ENCODE peak calls at places on chromosomes 4 and X, in nine cellular contexts. R is OCI-LY7, L is uterus, S is HCT116, E is tibial nerve, W is pancreas, G is A549, I is mucosa of descending colon, C is heart right ventricle. Q is an unnamed sample. For H3K4me1, the result is how much of the 10 kb centered on the place peaks cover.

GRCh38 chr4:113052379-113052951 is 3.0 kb downstream of the ANK2 start:
- DNase-seq in R (no peak), L (no peak), S (no peak), E (no peak), W (no peak), G (no peak), I (no peak), C (no peak), Q (no peak)

GRCh38 chr4:153215976-153216375 is 11.7 kb downstream of the TRIM2 start:
- DNase-seq in R (no peak), L (no peak), S (no peak), E (no peak), W (no peak), G (no peak), I (no peak), C (no peak), Q (no peak)

GRCh38 chr4:23929248-23929647 is 39.4 kb upstream of the PPARGC1A start:
- DNase-seq in R (no peak), L (no peak), S (no peak), E (no peak), W (no peak), G (no peak), I (no peak), C (no peak), Q (no peak)

GRCh38 chr4:2415213-2415612 is 3.2 kb downstream of the ZFYVE28 start:
- DNase-seq in R (no peak), L (no peak), S (no peak), E (no peak), W (no peak), G (no peak), I (no peak), C (no peak), Q (no peak)

GRCh38 chr4:38865445-38865844 is 2.2 kb upstream of the FAM114A1 start:
- DNase-seq in R (no peak), L (no peak), S (no peak), E (no peak), W (no peak), G (no peak), I (peak), C (no peak), Q (no peak)

GRCh38 chrX:21225643-21226042 is 148.6 kb upstream of the CNKSR2 start:
- DNase-seq in R (no peak), L (no peak), S (no peak), E (no peak), W (no peak), G (no peak), I (no peak), C (no peak), Q (no peak)

GRCh38 chrX:74800062-74800461 is 125.2 kb downstream of the NEXMIF start:
- DNase-seq in R (no peak), L (no peak), S (no peak), E (no peak), W (no peak), G (no peak), I (no peak), C (no peak), Q (no peak)

GRCh38 chr4:185911556-185912064 is 99.6 kb upstream of the SORBS2 start:
- DNase-seq in R (no peak), L (no peak), S (no peak), E (no peak), W (no peak), G (no peak), I (no peak), C (no peak), Q (no peak)

GRCh38 chr4:168257663-168258235 is 60.8 kb downstream of the DDX60 start:
- DNase-seq in R (no peak), L (no peak), S (no peak), E (no peak), W (no peak), G (no peak), I (no peak), C (no peak), Q (no peak)

GRCh38 chrX:104659037-104659744 is 93.2 kb downstream of the IL1RAPL2 start:
- DNase-seq in R (no peak), L (no peak), S (no peak), E (no peak), W (peak), G (no peak), I (no peak), C (no peak), Q (no peak)

GRCh38 chr4:41877020-41877796 is 58.0 kb upstream of the TMEM33 start:
- DNase-seq in R (no peak), L (no peak), S (no peak), E (no peak), W (no peak), G (no peak), I (no peak), C (no peak), Q (no peak)

GRCh38 chr4:53366301-53366716 is 448 bp upstream of the SCFD2 start:
- DNase-seq in R (no peak), L (no peak), S (no peak), E (no peak), W (no peak), G (no peak), I (no peak), C (no peak), Q (no peak)

GRCh38 chr4:105520819-105521790 is 31.3 kb upstream of the ARHGEF38 start:
- DNase-seq in R (peak), L (no peak), S (peak), E (no peak), W (no peak), G (peak), I (no peak), C (no peak), Q (no peak)

GRCh38 chr4:4829837-4830236 is 29.6 kb upstream of the MSX1 start:
- DNase-seq in R (no peak), L (no peak), S (no peak), E (no peak), W (no peak), G (no peak), I (no peak), C (no peak), Q (no peak)

GRCh38 chrX:93874554-93874953 is 200.5 kb downstream of the FAM133A start:
- DNase-seq in R (peak), L (no peak), S (no peak), E (no peak), W (no peak), G (peak), I (no peak), C (no peak), Q (no peak)

GRCh38 chrX:41922694-41923171 is 621 bp downstream of the CASK start:
- DNase-seq in R (peak), L (peak), S (no peak), E (no peak), W (peak), G (peak), I (peak), C (peak), Q (peak)

GRCh38 chr4:139840773-139841172 is 175.2 kb downstream of the MGST2 start:
- DNase-seq in R (no peak), L (no peak), S (no peak), E (no peak), W (no peak), G (no peak), I (no peak), C (no peak), Q (no peak)

GRCh38 chr4:102172341-102172740 is 172.9 kb downstream of the SLC39A8 start:
- DNase-seq in R (no peak), L (no peak), S (no peak), E (no peak), W (no peak), G (no peak), I (no peak), C (no peak), Q (no peak)

GRCh38 chrX:68997461-68997860 is 167.8 kb downstream of the PJA1 start:
- DNase-seq in R (no peak), L (no peak), S (no peak), E (no peak), W (no peak), G (no peak), I (no peak), C (no peak), Q (no peak)

GRCh38 chr4:67699603-67700002 is 1.4 kb downstream of the UBA6 start:
- DNase-seq in R (no peak), L (no peak), S (no peak), E (no peak), W (no peak), G (no peak), I (peak), C (no peak), Q (no peak)
- H3K4me3 ChIP-seq in R (peak), L (no peak), S (peak), E (no peak), W (no peak), G (peak), I (no peak), C (peak), Q (peak)

GRCh38 chrX:70030242-70030823 is 19.4 kb downstream of the AWAT2 start:
- DNase-seq in R (peak), L (no peak), S (peak), E (no peak), W (no peak), G (peak), I (no peak), C (peak), Q (no peak)

GRCh38 chrX:70034646-70035045 is 15.1 kb downstream of the AWAT2 start:
- DNase-seq in R (no peak), L (no peak), S (no peak), E (no peak), W (no peak), G (no peak), I (no peak), C (no peak), Q (no peak)

GRCh38 chrX:70029790-70030189 is 19.9 kb downstream of the AWAT2 start:
- DNase-seq in R (no peak), L (no peak), S (no peak), E (no peak), W (no peak), G (no peak), I (no peak), C (no peak), Q (no peak)

GRCh38 chrX:70032797-70033196 is 16.9 kb downstream of the AWAT2 start:
- DNase-seq in R (no peak), L (no peak), S (no peak), E (no peak), W (no peak), G (no peak), I (no peak), C (no peak), Q (no peak)

DNA sequence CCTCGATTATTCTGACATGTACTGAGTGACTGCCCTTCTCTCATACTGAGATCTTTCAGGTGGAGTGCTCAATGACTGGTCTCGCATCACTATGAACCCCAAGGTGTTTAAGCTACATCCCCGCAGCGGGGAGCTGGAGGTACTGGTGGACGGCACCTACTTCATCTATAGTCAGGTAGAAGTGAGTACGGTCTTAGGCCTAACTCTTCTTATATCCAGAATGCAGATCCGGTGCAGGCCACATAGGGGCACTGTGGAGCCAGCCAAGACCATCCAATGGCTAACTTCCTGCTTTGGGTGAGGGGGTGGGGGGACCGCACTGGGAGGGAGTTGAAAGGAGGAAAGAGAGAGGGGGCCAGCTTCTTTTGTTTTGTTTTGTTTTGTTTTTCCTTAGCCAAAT is 16.4 kb downstream of the AWAT2 start:
- DNase-seq in R (peak), L (no peak), S (peak), E (no peak), W (no peak), G (peak), I (peak), C (peak), Q (peak)
- TF ChIP-seq CTCF in R (peak), L (no peak), S (peak), E (peak), W (peak), G (peak), I (no peak), C (peak), Q (peak)

DNA sequence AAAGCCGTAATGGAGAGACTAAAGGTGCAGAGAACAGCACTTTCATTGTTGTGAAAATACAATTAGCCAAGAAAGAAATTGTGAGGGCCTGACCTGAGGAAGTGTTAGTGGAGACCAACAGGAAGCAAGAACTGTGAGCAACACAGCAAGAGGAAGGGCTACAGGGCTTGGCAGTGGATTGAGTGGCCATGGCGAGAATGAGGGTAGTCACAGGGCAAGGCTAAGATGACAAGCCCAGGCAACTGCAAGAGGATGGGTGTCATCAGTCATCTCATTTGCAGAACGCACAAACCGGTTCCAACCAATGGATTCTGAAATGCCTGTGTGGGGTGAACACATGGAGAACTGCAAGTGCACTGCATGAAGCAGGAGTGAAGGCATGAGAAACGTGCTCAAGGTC is 3.6 kb downstream of the SLC10A6 start:
- DNase-seq in R (no peak), L (no peak), S (no peak), E (no peak), W (no peak), G (no peak), I (no peak), C (no peak), Q (no peak)
- H3K4me1 ChIP-seq in R (under half), L (under half), S (under half), E (under half), W (under half), G (under half), I (under half), C (under half), Q (under half)

DNA sequence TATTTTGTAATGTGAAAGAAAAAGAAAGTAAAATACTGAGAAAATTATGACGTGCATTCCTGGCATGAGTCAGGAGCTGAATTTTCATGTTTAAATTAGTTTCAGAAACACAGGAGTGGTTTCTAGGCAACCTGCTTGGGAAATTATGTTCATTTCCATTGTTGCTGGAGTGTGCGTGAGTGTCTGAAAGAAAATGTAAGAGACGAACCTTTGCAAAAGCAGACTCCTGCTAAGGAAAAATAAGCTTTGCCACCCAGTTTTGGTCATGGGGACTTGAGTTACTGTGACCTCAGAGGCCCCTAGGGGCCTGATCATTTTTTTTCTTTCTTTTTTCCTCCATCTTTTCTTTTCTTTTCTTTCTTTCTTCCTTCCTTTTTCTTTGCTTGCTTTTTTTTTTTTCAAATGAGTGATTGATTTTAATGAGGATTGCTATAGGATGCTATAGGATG is 18.8 kb upstream of the CHRNA9 start:
- DNase-seq in R (peak), L (no peak), S (no peak), E (no peak), W (no peak), G (peak), I (no peak), C (no peak), Q (no peak)
- H3K4me3 ChIP-seq in R (peak), L (no peak), S (peak), E (no peak), W (no peak), G (peak), I (no peak), C (no peak), Q (no peak)

DNA sequence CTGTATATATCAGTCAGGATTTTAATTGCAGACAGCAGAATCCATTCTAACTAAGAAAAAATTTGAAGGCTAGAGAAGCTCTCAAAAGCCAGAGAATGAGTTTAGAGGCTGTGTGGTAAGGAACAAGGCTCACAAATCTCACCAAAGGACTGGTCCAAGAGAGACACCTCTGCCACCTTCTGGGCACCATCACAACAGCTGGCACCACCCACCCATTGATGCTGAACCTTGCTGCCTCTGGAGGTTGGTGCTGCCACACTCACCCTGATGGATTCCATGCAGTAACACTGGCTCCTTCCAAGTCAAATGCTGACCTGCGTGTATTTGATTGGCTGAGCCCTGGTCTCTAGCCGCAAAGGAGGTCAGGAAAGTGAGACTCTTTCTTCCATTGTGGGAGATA is 100.8 kb downstream of the BEND2 start:
- DNase-seq in R (no peak), L (no peak), S (no peak), E (no peak), W (no peak), G (peak), I (no peak), C (no peak), Q (no peak)
- TF ChIP-seq CTCF in R (no peak), L (no peak), S (no peak), E (no peak), W (no peak), G (no peak), I (no peak), C (no peak), Q (no peak)

GRCh38 chrX:10634681-10635161 is 14.3 kb upstream of the MID1 start:
- DNase-seq in R (no peak), L (peak), S (peak), E (no peak), W (no peak), G (peak), I (no peak), C (no peak), Q (no peak)
- H3K4me1 ChIP-seq in R (under half), L (under half), S (half or more), E (under half), W (under half), G (half or more), I (under half), C (under half), Q (under half)

GRCh38 chr4:16213107-16213506 is 13.2 kb downstream of the TAPT1 start:
- DNase-seq in R (no peak), L (no peak), S (no peak), E (no peak), W (no peak), G (no peak), I (no peak), C (no peak), Q (no peak)

GRCh38 chr4:16206848-16207247 is 19.4 kb downstream of the TAPT1 start:
- DNase-seq in R (no peak), L (no peak), S (no peak), E (no peak), W (no peak), G (no peak), I (no peak), C (no peak), Q (no peak)

GRCh38 chr4:16217300-16218051 is 8.8 kb downstream of the TAPT1 start:
- DNase-seq in R (peak), L (no peak), S (no peak), E (no peak), W (no peak), G (no peak), I (no peak), C (no peak), Q (no peak)

GRCh38 chr4:16207409-16207808 is 18.9 kb downstream of the TAPT1 start:
- DNase-seq in R (no peak), L (no peak), S (no peak), E (no peak), W (no peak), G (no peak), I (no peak), C (no peak), Q (no peak)

GRCh38 chr4:16212138-16212782 is 14.0 kb downstream of the TAPT1 start:
- DNase-seq in R (no peak), L (no peak), S (no peak), E (no peak), W (no peak), G (no peak), I (no peak), C (no peak), Q (no peak)
- H3K4me3 ChIP-seq in R (no peak), L (no peak), S (no peak), E (no peak), W (no peak), G (no peak), I (no peak), C (no peak), Q (no peak)

DNA sequence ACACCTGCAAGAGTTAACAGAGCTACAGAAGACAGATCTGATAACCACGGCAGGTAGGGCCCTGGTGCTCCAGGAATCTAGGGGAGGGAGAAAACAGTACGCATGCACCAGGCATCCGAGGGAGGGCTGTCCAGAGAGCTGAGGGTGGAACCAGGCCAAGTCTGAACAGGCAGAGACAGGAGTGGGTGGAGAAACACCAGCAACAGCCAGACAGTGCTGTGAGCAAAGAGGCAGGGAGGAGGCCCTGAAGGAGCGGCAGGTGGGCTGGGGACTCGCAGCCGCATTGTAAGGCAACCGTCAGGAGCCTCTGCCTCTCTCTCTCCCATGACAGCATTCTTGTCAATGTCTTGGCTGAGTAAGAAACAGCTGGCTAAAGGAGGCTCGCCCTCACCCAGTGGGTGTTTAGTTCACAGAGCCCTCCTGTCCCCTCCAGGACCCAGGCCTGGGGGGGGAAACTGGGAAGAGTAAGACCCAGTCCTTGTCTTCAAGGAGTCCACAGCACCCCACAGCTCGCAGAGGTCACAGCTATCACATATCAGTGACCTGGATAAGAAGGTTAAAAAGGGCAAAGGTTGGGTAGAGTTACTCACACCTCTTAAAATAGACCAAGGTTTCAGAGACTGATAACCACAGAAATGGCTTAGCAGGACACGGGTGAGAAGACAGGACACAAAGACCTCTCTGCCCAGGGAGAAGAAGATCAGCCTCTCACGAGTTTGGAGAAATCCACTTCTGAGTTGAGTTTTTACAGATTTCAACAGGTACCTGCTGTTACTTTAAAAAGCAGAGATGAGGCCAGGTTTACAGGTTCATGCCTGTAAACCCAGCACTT is 10.5 kb downstream of the ACSL1 start:
- DNase-seq in R (peak), L (peak), S (peak), E (peak), W (peak), G (no peak), I (peak), C (peak), Q (peak)
- TF ChIP-seq CTCF in R (no peak), L (no peak), S (no peak), E (no peak), W (no peak), G (no peak), I (no peak), C (no peak), Q (no peak)

GRCh38 chr4:8185280-8185679 is 13.8 kb upstream of the SH3TC1 start:
- DNase-seq in R (no peak), L (no peak), S (no peak), E (no peak), W (no peak), G (no peak), I (no peak), C (no peak), Q (no peak)
- H3K4me1 ChIP-seq in R (under half), L (under half), S (under half), E (under half), W (under half), G (half or more), I (under half), C (half or more), Q (under half)

GRCh38 chr4:48699470-48699869 is 80.6 kb downstream of the FRYL start:
- DNase-seq in R (no peak), L (no peak), S (peak), E (no peak), W (no peak), G (peak), I (no peak), C (no peak), Q (no peak)
- H3K4me3 ChIP-seq in R (no peak), L (no peak), S (peak), E (no peak), W (no peak), G (peak), I (no peak), C (no peak), Q (no peak)

Q was measured in Caco-2.